ENCODE peak calls at places on chromosomes 7 and 10, in eight cellular contexts. Q, M, N, G, S, L, W and I are unnamed samples.

GRCh38 chr10:86960863-86961434 is 2.5 kb downstream of the SNCG start:
- DNase-seq in S (no peak), N (peak), L (no peak), M (no peak), W (no peak), Q (no peak), G (no peak), I (no peak)

GRCh38 chr10:63083904-63084689 is 49.0 kb upstream of the NRBF2 start:
- DNase-seq in G (peak), S (peak), L (peak), M (peak), Q (peak), N (peak), W (peak), I (peak)

GRCh38 chr7:1915956-1916620 is 246.0 kb downstream of the ELFN1 start:
- DNase-seq in G (no peak), M (no peak), Q (no peak), S (no peak), N (no peak), W (no peak), L (no peak), I (no peak)

GRCh38 chr10:3668276-3668960 is 116.6 kb downstream of the KLF6 start:
- DNase-seq in W (no peak), S (peak), M (peak), G (no peak), L (no peak), N (peak), Q (peak), I (no peak)

GRCh38 chr10:35420044-35420443 is 83.7 kb downstream of the CCNY start:
- DNase-seq in W (no peak), G (peak), Q (no peak), S (no peak), L (no peak), N (no peak), M (no peak), I (no peak)

GRCh38 chr7:123747620-123748141 is 1.1 kb downstream of the WASL start:
- DNase-seq in M (peak), L (peak), W (peak), Q (peak), S (peak), G (peak), N (peak), I (peak)

GRCh38 chr7:155494551-155494950 is 36.6 kb downstream of the EN2 start:
- DNase-seq in N (no peak), L (no peak), Q (no peak), M (no peak), W (no peak), S (no peak), G (no peak), I (no peak)

GRCh38 chr7:31953432-31953831 is 116.8 kb downstream of the PDE1C start:
- DNase-seq in W (no peak), Q (no peak), G (no peak), N (no peak), S (no peak), L (no peak), M (no peak), I (no peak)

GRCh38 chr10:32950457-32951109 is 7.4 kb downstream of the ITGB1 start:
- DNase-seq in G (no peak), W (no peak), M (no peak), S (no peak), N (no peak), Q (no peak), L (no peak), I (no peak)

GRCh38 chr7:80641548-80641947 is 3.1 kb downstream of the CD36 start:
- DNase-seq in W (no peak), S (no peak), M (peak), Q (no peak), G (no peak), L (no peak), N (no peak), I (no peak)

GRCh38 chr7:55177068-55177530 is 158.3 kb downstream of the EGFR start:
- DNase-seq in M (peak), L (no peak), S (no peak), G (no peak), W (no peak), Q (no peak), N (no peak), I (no peak)

GRCh38 chr7:2417981-2418481 is 14.6 kb downstream of the CHST12 start:
- DNase-seq in M (no peak), S (no peak), W (no peak), G (no peak), L (no peak), Q (no peak), N (no peak), I (no peak)

GRCh38 chr7:135853499-135853898 is 104.9 kb upstream of the FAM180A start:
- DNase-seq in S (no peak), M (no peak), L (no peak), G (no peak), Q (no peak), N (no peak), W (no peak), I (no peak)
- H3K27ac ChIP-seq in S (no peak), M (no peak), L (no peak), G (no peak), Q (no peak), N (no peak), W (no peak), I (no peak)

GRCh38 chr10:89122431-89123066 is 84.6 kb downstream of the CH25H start:
- DNase-seq in M (peak), G (no peak), W (no peak), L (no peak), Q (no peak), S (no peak), N (no peak), I (no peak)
- TF ChIP-seq CTCF in M (no peak), G (no peak), W (no peak), L (no peak), Q (no peak), S (no peak), N (no peak), I (no peak)

GRCh38 chr10:60818134-60818770 is 40.0 kb downstream of the CDK1 start:
- DNase-seq in W (no peak), N (no peak), M (peak), L (no peak), S (no peak), G (no peak), Q (no peak), I (no peak)
- H3K27ac ChIP-seq in W (no peak), N (peak), M (no peak), L (no peak), S (peak), G (peak), Q (no peak), I (no peak)

GRCh38 chr10:80405636-80406035 is 2.7 kb upstream of the PRXL2A start:
- DNase-seq in L (no peak), Q (no peak), G (no peak), W (peak), M (peak), N (no peak), S (no peak), I (no peak)

GRCh38 chr10:80406249-80406648 is 2.1 kb upstream of the PRXL2A start:
- DNase-seq in M (no peak), W (no peak), N (no peak), L (no peak), Q (no peak), G (no peak), S (no peak), I (no peak)

GRCh38 chr10:80409121-80409520 is 770 bp downstream of the PRXL2A start:
- DNase-seq in G (peak), Q (no peak), S (peak), W (no peak), L (no peak), N (no peak), M (no peak), I (no peak)

GRCh38 chr10:80408198-80409085 is at the start of gene PRXL2A:
- DNase-seq in L (peak), N (peak), S (peak), W (peak), Q (peak), M (peak), G (peak), I (peak)

GRCh38 chr10:80407836-80408197 is 534 bp upstream of the PRXL2A start:
- DNase-seq in G (peak), W (peak), M (no peak), L (no peak), Q (peak), S (peak), N (no peak), I (no peak)
- TF ChIP-seq CTCF in G (no peak), W (no peak), M (no peak), L (no peak), Q (no peak), S (no peak), N (no peak), I (no peak)

DNA sequence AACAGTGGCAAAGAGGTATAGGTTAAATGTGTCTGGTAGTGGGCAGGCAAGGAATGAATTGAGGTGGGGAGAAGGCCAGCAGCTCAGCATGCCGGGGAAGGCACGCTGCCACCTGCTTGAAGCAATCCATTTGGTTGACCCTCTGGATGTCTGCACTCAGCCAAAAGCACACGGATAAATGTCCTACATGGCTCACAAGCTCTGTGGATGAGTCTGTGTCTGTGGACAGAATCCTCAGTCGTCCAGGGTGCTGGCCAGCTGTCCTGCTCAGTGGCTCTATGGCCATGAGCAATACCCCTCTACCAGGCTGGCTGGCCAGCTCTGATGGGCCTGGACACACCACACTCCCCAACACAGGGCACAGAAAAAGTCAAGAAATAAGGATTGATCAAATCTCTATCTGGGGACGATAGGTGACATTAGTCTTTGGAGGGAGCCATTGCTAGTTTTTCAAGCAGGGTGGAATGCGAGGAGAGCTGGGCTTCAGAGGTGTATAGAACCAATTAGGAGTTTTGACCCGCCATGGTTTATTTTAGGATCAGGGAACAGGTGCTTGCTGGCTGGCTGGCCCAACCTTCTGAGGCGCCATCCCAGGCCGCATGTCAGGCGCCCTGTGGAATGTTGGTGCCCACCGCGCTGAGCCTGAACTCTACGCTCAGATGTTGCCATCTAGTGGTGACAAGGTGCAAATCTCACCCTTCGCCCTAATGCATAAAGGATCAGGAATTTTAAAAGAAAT is 493.4 kb downstream of the TNS3 start:
- DNase-seq in Q (peak), M (peak), N (peak), L (peak), G (peak), W (peak), S (peak), I (peak)
- H3K27ac ChIP-seq in Q (no peak), M (no peak), N (no peak), L (no peak), G (peak), W (no peak), S (no peak), I (no peak)

GRCh38 chr10:6204063-6204340 is 1.3 kb downstream of the PFKFB3 start:
- DNase-seq in N (no peak), L (no peak), W (no peak), G (no peak), M (no peak), S (peak), Q (peak), I (no peak)

GRCh38 chr10:6202684-6203330 is at the start of gene PFKFB3:
- DNase-seq in W (peak), Q (peak), G (peak), M (peak), N (peak), L (peak), S (peak), I (peak)

GRCh38 chr10:6204341-6205191 is 1.8 kb downstream of the PFKFB3 start:
- DNase-seq in Q (peak), W (no peak), S (peak), G (no peak), L (no peak), M (peak), N (peak), I (no peak)

GRCh38 chr10:6202098-6202683 is 541 bp upstream of the PFKFB3 start:
- DNase-seq in Q (no peak), N (no peak), G (no peak), S (peak), W (no peak), L (no peak), M (no peak), I (no peak)

DNA sequence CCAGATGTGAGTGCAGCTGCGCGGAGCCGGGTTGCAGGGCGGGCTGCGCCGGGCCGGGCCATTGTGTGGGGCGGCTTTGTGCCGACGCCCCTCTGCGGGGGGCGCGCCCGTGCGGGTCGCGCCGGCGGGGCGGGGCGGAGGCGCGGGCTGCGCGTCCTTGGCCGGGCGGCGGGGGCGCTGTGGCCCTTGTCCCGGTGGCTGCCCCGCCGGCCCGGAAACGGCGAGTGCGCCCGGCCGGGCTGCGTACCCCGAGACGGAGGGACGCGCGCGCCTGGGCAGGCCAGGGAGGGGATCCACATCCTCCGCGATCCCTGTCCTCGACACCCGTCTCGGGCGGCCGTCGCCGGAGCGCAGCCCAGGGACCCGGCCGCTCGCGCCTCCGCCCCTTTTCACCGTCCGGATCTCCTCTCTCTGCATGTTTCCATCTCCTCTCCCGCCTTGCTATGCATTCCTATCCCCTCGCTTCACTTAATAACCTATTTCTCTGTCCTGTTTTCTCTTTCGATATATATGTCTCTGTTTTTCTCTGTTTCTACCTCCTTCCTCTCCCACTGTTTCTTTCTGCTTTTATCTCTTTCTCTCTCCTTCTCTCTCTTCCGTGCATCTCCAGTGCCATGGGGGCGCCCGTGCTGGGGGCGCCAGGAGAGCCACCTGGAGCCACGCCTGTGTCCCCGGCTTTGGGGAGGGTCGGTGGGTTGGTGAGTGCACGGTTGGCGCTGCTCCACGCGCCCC is 765 bp downstream of the PFKFB3 start:
- DNase-seq in L (no peak), W (no peak), M (peak), Q (peak), N (peak), S (peak), G (peak), I (peak)
- TF ChIP-seq CTCF in L (peak), W (peak), M (no peak), Q (peak), N (peak), S (no peak), G (peak), I (peak)

GRCh38 chr10:98030991-98031431 is 590 bp upstream of the CRTAC1 start:
- DNase-seq in G (no peak), S (no peak), M (no peak), N (no peak), W (peak), L (no peak), Q (no peak), I (peak)
- H3K27ac ChIP-seq in G (no peak), S (no peak), M (no peak), N (no peak), W (peak), L (no peak), Q (no peak), I (peak)

GRCh38 chr7:3923307-3923918 is 622.4 kb downstream of the SDK1 start:
- DNase-seq in M (no peak), Q (peak), W (no peak), N (no peak), S (no peak), G (no peak), L (no peak), I (no peak)

GRCh38 chr7:3918576-3918975 is 617.5 kb downstream of the SDK1 start:
- DNase-seq in W (no peak), S (no peak), M (no peak), N (no peak), G (no peak), L (no peak), Q (no peak), I (no peak)

GRCh38 chr7:3917466-3917865 is 616.4 kb downstream of the SDK1 start:
- DNase-seq in M (no peak), L (no peak), N (no peak), S (no peak), G (no peak), W (no peak), Q (no peak), I (no peak)

GRCh38 chr7:3924277-3924676 is 623.2 kb downstream of the SDK1 start:
- DNase-seq in G (no peak), W (no peak), M (no peak), Q (no peak), S (no peak), L (no peak), N (no peak), I (no peak)

DNA sequence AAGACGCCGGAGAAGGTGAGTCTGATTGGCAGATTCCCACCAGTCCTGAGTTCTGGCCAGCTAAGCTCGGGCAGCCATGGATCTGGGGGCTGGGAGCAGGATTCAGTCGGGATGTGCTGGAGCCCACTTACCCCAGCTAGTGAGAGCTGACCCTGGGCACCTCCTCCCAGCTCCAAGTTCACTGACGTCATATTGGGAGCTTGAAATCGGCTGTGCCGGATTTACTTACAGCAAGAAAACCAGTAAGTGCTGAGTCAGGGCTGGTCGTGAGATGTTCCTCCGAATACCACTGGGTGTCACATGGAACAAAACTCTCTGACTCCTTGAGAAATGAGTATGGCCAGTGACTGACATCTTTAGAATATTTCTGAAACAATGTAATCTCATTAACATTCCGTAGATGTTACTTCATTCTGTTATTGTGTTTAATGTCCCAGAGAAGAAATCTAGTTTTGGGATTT is 621.2 kb downstream of the SDK1 start:
- DNase-seq in Q (peak), L (peak), G (peak), W (peak), S (peak), N (peak), M (peak), I (no peak)
- TF ChIP-seq CTCF in Q (peak), L (peak), G (peak), W (peak), S (no peak), N (peak), M (no peak), I (no peak)

GRCh38 chr7:65953321-65953720 is 28.7 kb downstream of the GUSB start:
- DNase-seq in M (no peak), L (no peak), N (no peak), S (no peak), W (no peak), Q (no peak), G (no peak), I (no peak)
- H3K27ac ChIP-seq in M (no peak), L (no peak), N (no peak), S (no peak), W (no peak), Q (no peak), G (no peak), I (no peak)

DNA sequence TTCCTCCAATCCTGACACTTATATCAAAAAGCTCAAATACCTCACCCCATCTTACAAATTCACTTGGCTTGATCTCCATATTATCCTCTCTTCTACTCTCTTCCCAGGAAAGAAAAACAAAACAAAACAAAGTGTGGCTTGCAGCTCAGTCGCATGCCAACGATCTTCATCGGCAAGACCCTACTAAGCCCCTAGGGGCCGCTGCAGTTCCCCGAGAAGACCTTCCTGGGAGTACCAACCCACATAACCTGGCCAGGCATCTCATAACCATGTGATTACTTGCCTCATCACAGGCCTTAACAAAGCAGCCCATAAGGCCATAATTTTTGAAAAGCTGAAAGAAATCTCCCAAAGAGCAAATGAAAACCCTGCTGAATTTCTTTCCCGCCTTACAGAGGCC is 103.7 kb downstream of the ZNF92 start:
- DNase-seq in Q (no peak), M (no peak), W (peak), L (no peak), N (no peak), S (no peak), G (peak), I (no peak)
- TF ChIP-seq CTCF in Q (no peak), M (no peak), W (peak), L (no peak), N (no peak), S (no peak), G (no peak), I (peak)